ENCODE peak calls at places on chromosomes 5 and 9, in seven cellular contexts. I, S, A, G, Q, O and D are unnamed samples.

GRCh38 chr9:100911273-100911672 is 117.3 kb upstream of the PLPPR1 start:
- DNase-seq in S (no peak), I (no peak), Q (no peak), G (no peak), A (no peak), O (no peak), D (no peak)

GRCh38 chr9:27462846-27463245 is 61.2 kb upstream of the IFNK start:
- DNase-seq in I (no peak), A (no peak), Q (no peak), G (no peak), S (no peak), O (no peak), D (no peak)

GRCh38 chr5:2135354-2135753 is 252.6 kb upstream of the IRX4 start:
- DNase-seq in A (no peak), G (no peak), S (no peak), O (no peak), I (no peak), Q (no peak), D (no peak)

GRCh38 chr9:121298689-121299112 is 30.7 kb downstream of the GSN start:
- DNase-seq in O (no peak), S (no peak), I (no peak), A (no peak), G (no peak), Q (peak; percentile 70), D (no peak)

GRCh38 chr5:178261666-178262600 is 29.3 kb upstream of the PHYKPL start:
- DNase-seq in A (no peak), Q (no peak), G (no peak), O (no peak), I (no peak), S (no peak), D (no peak)

GRCh38 chr5:68419637-68420452 is 204.3 kb downstream of the PIK3R1 start:
- DNase-seq in S (no peak), O (peak; percentile 62), I (no peak), A (no peak), G (no peak), Q (peak; percentile 50), D (no peak)

GRCh38 chr5:168612123-168612522 is 33.0 kb upstream of the PANK3 start:
- DNase-seq in A (no peak), I (no peak), Q (no peak), G (no peak), O (no peak), S (no peak), D (no peak)

GRCh38 chr5:172861461-172861860 is 27.4 kb downstream of the ERGIC1 start:
- DNase-seq in O (no peak), S (no peak), A (no peak), Q (no peak), I (no peak), G (no peak), D (no peak)

GRCh38 chr5:141966275-141966962 is 2.5 kb upstream of the RNF14 start:
- DNase-seq in A (no peak), I (no peak), S (no peak), O (no peak), Q (no peak), G (no peak), D (no peak)